ENCODE peak calls at places on chromosome 15, in five cellular contexts. E is GM13976, W is AG09319, F is glutamatergic neuron, V is psoas muscle. R is an unnamed sample.

GRCh38 chr15:49145651-49146609 is 9.5 kb downstream of the COPS2 start:
- DNase-seq in V (no peak), E (peak; percentile 21), F (no peak), W (peak; percentile 23), R (peak; percentile 70)

GRCh38 chr15:71103102-71103676 is 12.1 kb upstream of the THSD4 start:
- DNase-seq in E (no peak), W (no peak), V (no peak), F (no peak), R (peak; percentile 65)

GRCh38 chr15:68354923-68355322 is 77.0 kb downstream of the ITGA11 start:
- DNase-seq in F (no peak), E (no peak), W (no peak), V (no peak), R (no peak)

GRCh38 chr15:47473857-47474256 is 243.4 kb upstream of the SEMA6D start:
- DNase-seq in V (peak; percentile 68), F (no peak), W (no peak), E (no peak), R (peak; percentile 5)

GRCh38 chr15:101562428-101563059 is 73.0 kb upstream of the PCSK6 start:
- DNase-seq in V (no peak), F (no peak), E (no peak), W (no peak), R (no peak)

GRCh38 chr15:35783203-35783602 is 237.2 kb upstream of the DPH6 start:
- DNase-seq in F (no peak), E (no peak), V (no peak), W (no peak), R (no peak)

GRCh38 chr15:62711691-62712454 is 330.7 kb upstream of the TPM1 start:
- DNase-seq in F (no peak), E (no peak), V (no peak), W (no peak), R (no peak)

GRCh38 chr15:24823473-24823872 is 131.3 kb upstream of the SNRPN start:
- DNase-seq in E (no peak), V (no peak), W (no peak), F (peak; percentile 93), R (no peak)

GRCh38 chr15:74203914-74204431 is 1.4 kb upstream of the STRA6 start:
- DNase-seq in F (no peak), W (peak; percentile 58), E (no peak), V (no peak), R (no peak)

GRCh38 chr15:88513195-88513594 is 33.3 kb downstream of the DET1 start:
- DNase-seq in V (no peak), F (no peak), E (no peak), W (peak; percentile 10), R (no peak)

GRCh38 chr15:90419738-90420487 is 31.9 kb downstream of the IQGAP1 start:
- DNase-seq in E (no peak), V (no peak), F (no peak), W (peak; percentile 42), R (no peak)

GRCh38 chr15:59528965-59529402 is 82.6 kb upstream of the GCNT3 start:
- DNase-seq in E (peak; percentile 64), F (peak; percentile 84), V (peak; percentile 74), W (peak; percentile 55), R (peak; percentile 78)

GRCh38 chr15:48940508-48940907 is 23.2 kb downstream of the SHC4 start:
- DNase-seq in V (no peak), W (peak; percentile 62), F (no peak), E (peak; percentile 56), R (no peak)

GRCh38 chr15:91561371-91562100 is 292.0 kb upstream of the SLCO3A1 start:
- DNase-seq in V (peak; percentile 55), E (no peak), W (peak; percentile 48), F (no peak), R (no peak)
- TF ChIP-seq CTCF in V (no peak), E (no peak), W (no peak), F (no peak), R (no peak)

DNA sequence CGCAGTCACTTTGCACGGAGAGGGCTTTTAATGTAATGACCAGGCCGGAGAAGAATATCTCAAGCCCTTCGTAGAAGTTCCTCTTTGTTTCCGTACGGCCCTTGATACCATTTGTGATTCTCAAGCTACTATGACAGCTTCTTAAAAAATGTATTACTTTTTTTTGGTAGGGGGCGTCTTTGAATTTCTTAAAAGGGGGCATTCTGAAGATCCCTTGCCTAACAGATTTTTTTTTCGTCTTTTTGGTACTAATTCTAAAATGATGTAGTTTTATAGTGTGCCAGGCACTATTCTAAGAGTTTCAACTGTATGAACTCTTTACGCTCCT is 614.0 kb downstream of the MCTP2 start:
- DNase-seq in F (no peak), V (no peak), W (no peak), E (no peak), R (no peak)
- TF ChIP-seq CTCF in F (no peak), V (no peak), W (no peak), E (no peak), R (no peak)

DNA sequence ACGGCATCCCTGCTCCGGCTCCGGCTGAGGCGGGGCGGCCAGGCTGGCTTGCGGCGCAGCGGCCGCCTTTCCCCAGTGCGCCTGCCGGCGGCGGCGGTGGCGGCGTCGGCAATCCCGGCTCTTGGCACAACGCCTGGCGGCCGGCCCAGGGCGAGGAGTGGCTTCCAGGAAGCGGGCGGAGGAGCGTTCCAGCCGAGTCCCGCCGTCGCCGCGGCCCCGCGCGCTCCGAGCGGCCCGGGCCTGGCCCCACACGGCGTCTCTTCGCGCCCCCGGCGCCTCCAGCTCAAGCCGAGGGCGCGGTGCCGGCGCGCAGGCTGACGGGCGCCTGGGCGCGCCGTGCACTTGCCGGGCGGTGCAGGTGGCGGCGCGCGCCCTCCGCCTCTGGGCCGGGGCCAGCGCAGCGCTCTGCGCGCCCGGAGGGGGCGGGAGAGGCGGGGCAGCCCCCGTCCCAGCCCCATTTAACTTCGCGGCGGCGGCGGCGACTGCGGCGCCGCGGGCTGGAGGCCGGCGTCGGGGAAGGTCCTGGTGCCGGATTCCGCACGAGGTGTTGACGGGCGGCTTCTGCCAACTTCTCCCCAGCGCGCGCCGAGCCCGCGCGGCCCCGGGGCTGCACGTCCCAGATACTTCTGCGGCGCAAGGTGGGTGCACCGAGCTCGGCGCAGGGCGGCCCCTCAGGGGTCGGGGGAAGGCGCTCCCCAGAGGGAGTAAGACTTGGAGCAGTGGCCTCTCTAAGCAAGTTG is at the start of gene ADAMTSL3:
- DNase-seq in F (peak; percentile 67), W (no peak), E (no peak), V (peak; percentile 86), R (peak; percentile 74)
- TF ChIP-seq CTCF in F (no peak), W (no peak), E (no peak), V (no peak), R (no peak)

DNA sequence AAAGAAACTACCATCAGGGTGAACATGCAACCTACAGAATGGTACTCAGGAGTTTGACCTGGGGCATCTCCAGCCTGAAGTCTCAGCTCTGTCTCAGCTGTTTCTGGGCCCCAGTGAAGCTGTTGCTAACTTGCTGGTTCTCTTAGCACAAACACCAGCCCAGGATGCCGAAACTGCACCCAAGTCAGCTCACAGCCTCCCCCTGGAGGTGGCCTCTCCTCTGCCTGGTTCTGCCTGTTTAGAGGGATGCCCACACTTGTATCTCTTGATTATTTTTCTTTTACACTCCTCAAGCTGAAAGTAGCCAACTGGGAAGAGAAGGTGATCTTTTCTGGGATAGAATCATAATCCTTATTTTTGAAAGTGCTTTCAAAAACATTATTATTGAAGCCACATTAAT is 289.0 kb upstream of the RASGRP1 start:
- DNase-seq in E (no peak), W (no peak), F (peak; percentile 45), V (no peak), R (no peak)
- TF ChIP-seq CTCF in E (no peak), W (peak; percentile 40), F (no peak), V (no peak), R (no peak)

GRCh38 chr15:60905587-60905986 is 323.5 kb downstream of the RORA start:
- DNase-seq in E (no peak), V (no peak), F (no peak), W (no peak), R (peak; percentile 14)
- TF ChIP-seq CTCF in E (no peak), V (no peak), F (no peak), W (no peak), R (no peak)